ENCODE peak calls at places on chromosomes 2 and 18, in four cellular contexts. M, E, D and O are unnamed samples.

GRCh38 chr2:9336209-9336533 is 87.2 kb downstream of the ITGB1BP1 start:
- DNase-seq in D (peak; percentile 4), E (no peak), M (no peak), O (peak; percentile 20)

GRCh38 chr2:210599476-210599875 is 43.1 kb downstream of the CPS1 start:
- DNase-seq in M (no peak), E (no peak), D (no peak), O (no peak)

GRCh38 chr2:140580799-140581198 is 1550.0 kb downstream of the LRP1B start:
- DNase-seq in D (no peak), M (no peak), E (no peak), O (peak; percentile 27)

GRCh38 chr2:18362696-18363095 is 197.8 kb downstream of the RDH14 start:
- DNase-seq in E (no peak), D (no peak), M (no peak), O (no peak)

GRCh38 chr2:439540-440465 is 151.9 kb upstream of the ALKAL2 start:
- DNase-seq in D (no peak), M (no peak), E (no peak), O (no peak)

GRCh38 chr2:20052229-20052871 is 922 bp upstream of the LAPTM4A start:
- DNase-seq in E (no peak), D (no peak), M (no peak), O (no peak)

GRCh38 chr2:3692375-3692774 is 11.0 kb upstream of the DCDC2C start:
- DNase-seq in M (peak; percentile 48), D (no peak), E (peak; percentile 30), O (peak; percentile 38)

GRCh38 chr2:47402555-47402804 is 476 bp upstream of the MSH2 start:
- DNase-seq in E (no peak), M (no peak), D (no peak), O (no peak)

GRCh38 chr18:8688428-8688827 is 16.9 kb upstream of the MTCL1 start:
- DNase-seq in D (no peak), M (no peak), E (no peak), O (no peak)

GRCh38 chr2:84285056-84285747 is 173.9 kb downstream of the SUCLG1 start:
- DNase-seq in D (no peak), M (no peak), E (no peak), O (no peak)

GRCh38 chr18:49672853-49673252 is 111.0 kb downstream of the LIPG start:
- DNase-seq in E (no peak), D (no peak), M (no peak), O (no peak)

GRCh38 chr2:216775043-216775453 is 79.7 kb upstream of the IGFBP5 start:
- DNase-seq in M (no peak), D (no peak), E (no peak), O (no peak)

GRCh38 chr2:176455865-176456291 is 186.6 kb downstream of the MTX2 start:
- DNase-seq in E (no peak), D (no peak), M (no peak), O (no peak)

GRCh38 chr18:58005036-58005435 is 39.0 kb upstream of the NEDD4L start:
- DNase-seq in E (no peak), D (no peak), M (no peak), O (no peak)

GRCh38 chr2:151111599-151112278 is 149.9 kb downstream of the RBM43 start:
- DNase-seq in M (no peak), E (peak; percentile 57), D (no peak), O (no peak)

DNA sequence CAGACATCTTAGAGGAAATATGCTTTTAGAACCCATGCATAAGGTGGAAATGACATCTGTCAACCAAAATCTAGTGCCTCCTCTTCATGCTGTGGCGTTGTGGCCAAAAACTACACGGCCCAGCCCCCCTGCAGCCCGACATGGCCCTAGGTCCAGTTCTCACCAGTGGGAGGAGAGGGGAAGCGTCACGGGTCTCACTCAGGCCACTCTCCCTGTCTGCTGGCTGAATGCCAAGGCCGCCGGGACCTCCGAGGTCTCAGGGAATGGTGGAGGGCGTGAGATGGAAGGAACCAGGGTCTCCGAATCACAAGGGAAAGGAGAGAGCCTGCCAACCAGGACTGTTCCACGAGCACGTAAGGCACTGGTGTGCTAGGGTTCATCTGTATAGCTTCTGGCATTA is 361.0 kb downstream of the ANAPC1 start:
- DNase-seq in D (no peak), M (no peak), E (no peak), O (no peak)
- TF ChIP-seq SUZ12 in D (no peak), M (no peak), E (no peak), O (no peak)

GRCh38 chr2:232437130-232437620 is 18.8 kb upstream of the ALPI start:
- DNase-seq in E (no peak), M (no peak), D (no peak), O (no peak)

GRCh38 chr2:232435375-232435648 is 20.6 kb upstream of the ALPI start:
- DNase-seq in M (no peak), D (no peak), E (no peak), O (no peak)

GRCh38 chr2:232438051-232438450 is 17.9 kb upstream of the ALPI start:
- DNase-seq in D (no peak), M (no peak), E (no peak), O (no peak)

GRCh38 chr2:232435805-232436204 is 20.1 kb upstream of the ALPI start:
- DNase-seq in E (no peak), M (no peak), D (no peak), O (no peak)

GRCh38 chr2:232436381-232437129 is 19.4 kb upstream of the ALPI start:
- DNase-seq in E (no peak), D (no peak), M (no peak), O (no peak)
- TF ChIP-seq SUZ12 in E (no peak), D (no peak), M (no peak), O (no peak)

GRCh38 chr2:218397502-218398436 is 1.9 kb upstream of the CTDSP1 start:
- DNase-seq in M (peak; percentile 67), D (peak; percentile 46), E (no peak), O (peak; percentile 38)
- TF ChIP-seq SUZ12 in M (peak; percentile 3), D (no peak), E (no peak), O (no peak)

DNA sequence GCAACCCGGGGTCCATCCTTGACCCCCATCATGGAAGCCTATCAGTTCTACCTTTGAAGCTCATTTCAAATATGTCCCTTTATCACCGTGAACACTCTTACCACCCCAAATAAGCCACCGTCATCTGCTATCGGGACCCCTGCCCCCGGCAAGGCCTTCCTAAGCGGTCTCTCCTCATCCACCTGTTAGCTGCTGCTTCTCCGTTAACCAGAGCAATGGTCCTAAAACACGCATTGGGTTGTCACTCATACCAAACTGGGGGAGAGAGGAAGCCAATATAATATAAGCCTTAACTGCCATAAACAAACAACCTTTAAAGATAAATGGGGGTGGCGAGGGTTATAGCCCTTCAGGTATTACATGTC is 680 bp downstream of the ASNSD1 start:
- DNase-seq in E (no peak), M (no peak), D (no peak), O (no peak)
- TF ChIP-seq SUZ12 in E (no peak), M (no peak), D (no peak), O (no peak)

GRCh38 chr2:45236268-45236667 is 227.0 kb upstream of the SIX2 start:
- DNase-seq in D (no peak), M (no peak), E (no peak), O (no peak)
- TF ChIP-seq SUZ12 in D (no peak), M (no peak), E (no peak), O (no peak)

DNA sequence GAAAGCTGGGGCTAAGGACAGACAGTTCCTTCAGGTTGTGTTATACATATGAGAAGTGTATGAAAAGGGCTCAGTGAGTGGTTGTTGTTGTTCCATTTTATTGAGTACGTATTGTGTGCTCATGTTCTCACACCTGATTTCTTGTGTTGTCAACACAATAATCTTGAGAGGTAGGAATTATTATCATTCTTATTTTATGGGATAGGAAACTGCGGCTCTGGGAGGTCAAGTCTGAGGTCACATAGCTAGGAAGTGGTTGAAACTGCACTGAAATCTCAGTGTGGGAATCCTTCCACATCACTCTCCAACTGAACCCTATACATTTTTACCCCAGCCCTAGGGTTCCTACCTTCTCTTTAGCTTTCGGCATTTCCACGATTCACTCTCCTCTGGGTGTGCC is 124.2 kb upstream of the CXCR4 start:
- DNase-seq in E (no peak), D (no peak), M (no peak), O (no peak)
- TF ChIP-seq SUZ12 in E (no peak), D (no peak), M (no peak), O (no peak)

DNA sequence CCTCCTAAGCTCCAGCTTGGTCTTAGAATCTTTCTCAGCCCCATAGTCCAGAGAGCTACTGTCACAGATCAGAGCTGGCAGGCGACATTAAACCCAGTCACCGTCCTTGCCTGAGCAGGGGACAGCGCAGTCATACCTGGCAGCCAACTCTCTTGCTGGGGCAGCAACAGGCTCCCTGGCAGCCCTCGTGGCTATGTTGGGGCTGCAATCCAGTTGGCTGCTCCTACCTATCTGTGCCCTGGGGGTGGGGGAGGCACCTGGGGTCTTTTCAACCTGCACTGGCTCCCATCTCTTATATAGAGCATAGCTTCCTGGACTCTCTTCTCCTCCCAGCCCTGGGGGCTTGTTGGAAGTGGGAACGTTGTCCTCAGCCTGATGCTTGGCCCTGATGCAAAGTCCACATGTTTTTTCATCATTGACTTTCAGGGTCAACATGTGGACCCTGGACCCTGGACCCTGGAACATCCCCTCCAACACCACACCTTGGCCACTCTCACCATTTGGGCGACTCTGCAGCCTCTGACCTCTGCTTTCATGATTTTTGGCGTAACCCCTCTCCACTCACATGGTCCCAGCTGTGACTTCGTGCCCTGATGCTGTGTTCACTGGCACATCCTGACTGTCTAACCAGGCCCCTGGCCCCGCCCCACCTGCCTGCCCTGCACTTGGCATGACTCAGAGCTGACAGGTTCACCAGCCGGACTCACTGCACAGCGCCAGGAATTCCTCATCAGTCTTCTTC is 45.6 kb downstream of the ATOH8 start:
- DNase-seq in D (no peak), M (no peak), E (no peak), O (no peak)
- TF ChIP-seq SUZ12 in D (no peak), M (no peak), E (no peak), O (no peak)

GRCh38 chr2:202965810-202966454 is 48.7 kb upstream of the NBEAL1 start:
- DNase-seq in D (peak; percentile 60), M (no peak), E (peak; percentile 9), O (no peak)
- TF ChIP-seq SUZ12 in D (no peak), M (no peak), E (no peak), O (no peak)

GRCh38 chr2:96117701-96118588 is 1.6 kb upstream of the ADRA2B start:
- DNase-seq in D (no peak), E (no peak), M (no peak), O (no peak)
- TF ChIP-seq SUZ12 in D (no peak), E (no peak), M (no peak), O (no peak)

DNA sequence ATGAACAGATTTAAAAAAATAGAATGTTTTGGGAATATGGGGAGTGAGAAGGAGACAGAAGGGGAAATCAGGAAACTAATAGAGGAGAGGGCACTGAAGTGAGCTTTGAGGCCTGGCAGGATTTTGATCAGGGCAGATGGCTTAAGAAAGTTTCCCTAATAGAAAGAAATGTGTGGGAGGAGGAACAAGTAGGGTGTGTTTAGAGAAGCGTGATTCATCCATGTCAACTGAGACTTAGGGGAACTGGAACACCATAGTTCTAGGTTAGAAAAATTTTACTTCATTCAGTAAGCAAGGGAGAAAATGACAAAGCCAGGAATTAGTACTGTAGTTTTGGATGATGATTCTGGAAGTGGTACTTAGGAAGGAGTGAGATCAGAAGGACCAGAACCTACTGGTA is 295.9 kb downstream of the PLCL1 start:
- DNase-seq in D (no peak), E (no peak), M (no peak), O (no peak)
- TF ChIP-seq SUZ12 in D (no peak), E (no peak), M (no peak), O (no peak)